ENCODE peak calls at places on chromosomes 1 and 21, in eight cellular contexts. H is body of pancreas, I is sigmoid colon, X is GM12891, G is transverse colon, P is ovary, E is uterus, K is GM12878. U is an unnamed sample.

GRCh38 chr21:34844033-34844923 is 175.5 kb downstream of the CLIC6 start:
- DNase-seq in H (peak), I (peak), X (no peak), G (peak), P (no peak), E (no peak), K (no peak), U (no peak)

GRCh38 chr1:88973520-88974137 is 18.8 kb downstream of the KYAT3 start:
- DNase-seq in H (no peak), I (no peak), X (no peak), G (no peak), P (no peak), E (no peak), K (no peak), U (no peak)

GRCh38 chr21:17454315-17455027 is 58.4 kb upstream of the CXADR start:
- DNase-seq in H (peak), I (no peak), X (peak), G (no peak), P (peak), E (peak), K (no peak), U (peak)

GRCh38 chr1:239306426-239306825 is 79.9 kb upstream of the CHRM3 start:
- DNase-seq in H (no peak), I (no peak), X (no peak), G (no peak), P (no peak), E (no peak), K (no peak), U (no peak)

GRCh38 chr1:201594575-201595245 is 55.8 kb downstream of the NAV1 start:
- DNase-seq in H (no peak), I (peak), X (no peak), G (no peak), P (no peak), E (peak), K (no peak), U (no peak)

GRCh38 chr1:19113362-19114092 is 96.5 kb downstream of the UBR4 start:
- DNase-seq in H (peak), I (no peak), X (peak), G (peak), P (no peak), E (peak), K (no peak), U (peak)

GRCh38 chr21:36422279-36423098 is 37.3 kb downstream of the CHAF1B start:
- DNase-seq in H (peak), I (no peak), X (peak), G (peak), P (peak), E (no peak), K (no peak), U (peak)

GRCh38 chr1:152374451-152374850 is 14.6 kb upstream of the FLG2 start:
- DNase-seq in H (peak), I (no peak), X (no peak), G (no peak), P (no peak), E (no peak), K (no peak), U (no peak)

GRCh38 chr1:156387899-156388813 is 19.1 kb downstream of the RHBG start:
- DNase-seq in H (no peak), I (no peak), X (no peak), G (no peak), P (peak), E (no peak), K (no peak), U (no peak)

GRCh38 chr1:94976996-94977548 is 50.2 kb upstream of the CNN3 start:
- DNase-seq in H (no peak), I (no peak), X (no peak), G (no peak), P (no peak), E (no peak), K (no peak), U (no peak)

GRCh38 chr1:241485554-241485992 is 34.0 kb downstream of the FH start:
- DNase-seq in H (no peak), I (no peak), X (peak), G (no peak), P (no peak), E (no peak), K (peak), U (peak)

GRCh38 chr1:2628933-2629626 is 3.7 kb downstream of the MMEL1 start:
- DNase-seq in H (no peak), I (no peak), X (no peak), G (no peak), P (no peak), E (no peak), K (no peak), U (no peak)

GRCh38 chr1:89987170-89987819 is 7.6 kb upstream of the ZNF326 start:
- DNase-seq in H (peak), I (no peak), X (peak), G (peak), P (no peak), E (peak), K (peak), U (peak)

GRCh38 chr1:7768583-7768982 is 2.5 kb upstream of the VAMP3 start:
- DNase-seq in H (no peak), I (no peak), X (no peak), G (no peak), P (no peak), E (no peak), K (no peak), U (no peak)

GRCh38 chr1:9551984-9552383 is 12.7 kb downstream of the SLC25A33 start:
- DNase-seq in H (no peak), I (no peak), X (no peak), G (no peak), P (no peak), E (no peak), K (no peak), U (no peak)

GRCh38 chr1:155085504-155086181 is 7.0 kb downstream of the EFNA3 start:
- DNase-seq in H (peak), I (peak), X (no peak), G (peak), P (peak), E (peak), K (no peak), U (peak)

GRCh38 chr21:25735895-25736597 is 1.3 kb downstream of the GABPA start:
- DNase-seq in H (no peak), I (no peak), X (no peak), G (no peak), P (no peak), E (no peak), K (no peak), U (no peak)

GRCh38 chr1:7609311-7609994 is 161.6 kb upstream of the VAMP3 start:
- DNase-seq in H (peak), I (peak), X (no peak), G (no peak), P (peak), E (no peak), K (no peak), U (no peak)

GRCh38 chr1:177286396-177286795 is 115.6 kb downstream of the BRINP2 start:
- DNase-seq in H (no peak), I (no peak), X (no peak), G (no peak), P (no peak), E (no peak), K (no peak), U (no peak)

GRCh38 chr1:66251521-66251920 is 282.4 kb upstream of the SGIP1 start:
- DNase-seq in H (no peak), I (no peak), X (no peak), G (no peak), P (no peak), E (no peak), K (no peak), U (no peak)

GRCh38 chr1:115041654-115042053 is 12.0 kb downstream of the TSHB start:
- DNase-seq in H (no peak), I (no peak), X (no peak), G (no peak), P (no peak), E (no peak), K (no peak), U (no peak)

GRCh38 chr1:23421752-23422312 is 2.7 kb downstream of the TCEA3 start:
- DNase-seq in H (peak), I (peak), X (no peak), G (peak), P (no peak), E (no peak), K (no peak), U (no peak)

GRCh38 chr1:53122194-53122846 is 20.1 kb downstream of the SLC1A7 start:
- DNase-seq in H (no peak), I (no peak), X (no peak), G (no peak), P (no peak), E (no peak), K (no peak), U (no peak)

GRCh38 chr1:93304716-93305138 is 41.0 kb upstream of the DR1 start:
- DNase-seq in H (peak), I (no peak), X (no peak), G (peak), P (no peak), E (no peak), K (peak), U (peak)

GRCh38 chr1:37480581-37481288 is 6.4 kb downstream of the ZC3H12A start:
- DNase-seq in H (no peak), I (no peak), X (no peak), G (no peak), P (no peak), E (no peak), K (no peak), U (no peak)

GRCh38 chr1:109750920-109751319 is 10.1 kb upstream of the GSTM3 start:
- DNase-seq in H (no peak), I (no peak), X (no peak), G (no peak), P (no peak), E (no peak), K (no peak), U (no peak)

GRCh38 chr21:39451332-39452206 is at the start of gene SH3BGR:
- DNase-seq in H (peak), I (peak), X (no peak), G (no peak), P (no peak), E (peak), K (no peak), U (no peak)
- TF ChIP-seq POLR2A in H (no peak), I (no peak), X (no peak), G (no peak), P (no peak), E (no peak), K (no peak), U (no peak)

GRCh38 chr1:186896211-186896610 is 67.5 kb downstream of the PLA2G4A start:
- DNase-seq in H (no peak), I (no peak), X (no peak), G (no peak), P (no peak), E (no peak), K (no peak), U (no peak)
- TF ChIP-seq POLR2A in H (no peak), I (no peak), X (no peak), G (no peak), P (no peak), E (no peak), K (no peak), U (no peak)

GRCh38 chr1:244849189-244849866 is 13.9 kb downstream of the COX20 start:
- DNase-seq in H (no peak), I (no peak), X (no peak), G (no peak), P (no peak), E (no peak), K (no peak), U (no peak)

GRCh38 chr1:244850896-244851295 is 13.4 kb downstream of the HNRNPU start:
- DNase-seq in H (no peak), I (no peak), X (no peak), G (no peak), P (no peak), E (no peak), K (no peak), U (no peak)

GRCh38 chr1:244851546-244852231 is 12.7 kb downstream of the HNRNPU start:
- DNase-seq in H (no peak), I (no peak), X (no peak), G (no peak), P (no peak), E (no peak), K (no peak), U (no peak)

GRCh38 chr1:244852694-244853093 is 11.6 kb downstream of the HNRNPU start:
- DNase-seq in H (no peak), I (no peak), X (no peak), G (no peak), P (no peak), E (no peak), K (no peak), U (no peak)

GRCh38 chr1:244850099-244850852 is 14.1 kb downstream of the HNRNPU start:
- DNase-seq in H (no peak), I (no peak), X (no peak), G (no peak), P (no peak), E (no peak), K (no peak), U (no peak)
- TF ChIP-seq POLR2A in H (no peak), I (no peak), X (peak), G (no peak), P (no peak), E (no peak), K (no peak), U (no peak)

GRCh38 chr1:21914468-21914867 is 22.6 kb downstream of the HSPG2 start:
- DNase-seq in H (no peak), I (no peak), X (no peak), G (no peak), P (no peak), E (no peak), K (no peak), U (no peak)
- TF ChIP-seq POLR2A in H (no peak), I (no peak), X (no peak), G (no peak), P (no peak), E (no peak), K (no peak), U (no peak)

GRCh38 chr1:226407497-226408284 is at the start of gene PARP1:
- DNase-seq in H (peak), I (peak), X (peak), G (peak), P (peak), E (peak), K (no peak), U (peak)
- TF ChIP-seq POLR2A in H (peak), I (peak), X (peak), G (peak), P (peak), E (peak), K (peak), U (peak)

GRCh38 chr1:235504494-235505222 is 406 bp upstream of the B3GALNT2 start:
- DNase-seq in H (peak), I (peak), X (peak), G (peak), P (peak), E (peak), K (peak), U (peak)

GRCh38 chr1:235502601-235503332 is 1.5 kb downstream of the B3GALNT2 start:
- DNase-seq in H (no peak), I (no peak), X (no peak), G (no peak), P (no peak), E (no peak), K (no peak), U (no peak)

GRCh38 chr1:235503333-235504121 is 725 bp downstream of the B3GALNT2 start:
- DNase-seq in H (peak), I (peak), X (no peak), G (peak), P (peak), E (no peak), K (no peak), U (peak)

GRCh38 chr1:235500971-235501540 is 3.2 kb downstream of the B3GALNT2 start:
- DNase-seq in H (no peak), I (no peak), X (no peak), G (no peak), P (no peak), E (no peak), K (no peak), U (peak)

DNA sequence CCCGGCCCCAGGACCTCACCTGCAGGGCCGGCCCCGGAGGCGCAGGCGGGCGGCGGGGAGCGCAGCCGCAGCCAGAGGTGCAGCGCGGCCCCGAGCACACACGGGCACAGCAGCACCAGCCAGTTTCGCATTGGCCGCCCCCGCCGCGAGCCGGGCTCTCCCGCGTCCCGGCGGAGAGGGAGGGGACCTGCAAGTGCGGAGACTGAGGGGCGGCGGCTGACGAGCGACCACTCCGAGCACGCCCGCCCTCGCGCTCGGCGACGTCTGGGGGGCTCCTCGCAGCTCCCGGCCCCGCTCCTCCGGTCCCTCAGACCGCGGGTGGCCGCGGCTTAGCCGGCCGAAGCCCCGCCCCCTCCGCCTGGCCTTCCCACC is at the start of gene B3GALNT2:
- DNase-seq in H (no peak), I (no peak), X (no peak), G (no peak), P (no peak), E (no peak), K (no peak), U (no peak)
- TF ChIP-seq POLR2A in H (peak), I (peak), X (no peak), G (peak), P (peak), E (peak), K (peak), U (peak)

GRCh38 chr21:39314155-39315027 is 959 bp upstream of the BRWD1 start:
- DNase-seq in H (peak), I (peak), X (peak), G (peak), P (peak), E (peak), K (no peak), U (peak)
- TF ChIP-seq POLR2A in H (no peak), I (no peak), X (peak), G (peak), P (no peak), E (no peak), K (no peak), U (peak)

GRCh38 chr1:183185941-183186490 is at the start of gene LAMC2:
- DNase-seq in H (peak), I (peak), X (no peak), G (peak), P (peak), E (peak), K (no peak), U (peak)
- TF ChIP-seq POLR2A in H (no peak), I (no peak), X (no peak), G (peak), P (no peak), E (peak), K (no peak), U (peak)

GRCh38 chr1:223748773-223749733 is 36.7 kb downstream of the CAPN2 start:
- DNase-seq in H (peak), I (peak), X (peak), G (peak), P (peak), E (peak), K (no peak), U (no peak)
- TF ChIP-seq POLR2A in H (no peak), I (no peak), X (no peak), G (no peak), P (no peak), E (peak), K (no peak), U (no peak)